ENCODE peak calls at places on chromosomes 11 and 22, in eight cellular contexts. Z is upper lobe of right lung, U is fibroblast of the aortic adventitia, Y is psoas muscle, H is colonic mucosa, A is BJ, S is RWPE2, E is endothelial cell. K is an unnamed sample.

GRCh38 chr11:44748606-44749005 is 21.8 kb downstream of the TSPAN18 start:
- DNase-seq in Z (no peak), U (no peak), S (no peak), H (no peak), Y (no peak), E (no peak), A (no peak), K (no peak)

GRCh38 chr22:30920407-30920806 is 48.2 kb downstream of the MORC2 start:
- DNase-seq in S (no peak), H (peak; percentile 84), E (peak; percentile 87), A (no peak), Y (peak; percentile 83), Z (peak; percentile 88), U (peak; percentile 66), K (peak; percentile 76)

GRCh38 chr22:28438183-28438778 is 241.4 kb downstream of the TTC28 start:
- DNase-seq in Y (no peak), A (no peak), Z (no peak), H (no peak), E (no peak), S (no peak), U (no peak), K (no peak)

GRCh38 chr11:91158901-91159537 is 936.2 kb upstream of the CHORDC1 start:
- DNase-seq in Z (no peak), S (no peak), A (no peak), Y (no peak), E (no peak), H (no peak), U (no peak), K (no peak)

GRCh38 chr11:84413547-84413946 is 1127.4 kb upstream of the CCDC90B start:
- DNase-seq in A (no peak), Z (no peak), U (no peak), S (no peak), Y (no peak), E (no peak), H (no peak), K (no peak)

GRCh38 chr11:30387891-30388861 is 65.3 kb downstream of the ARL14EP start:
- DNase-seq in Z (no peak), A (no peak), S (no peak), E (peak; percentile 16), U (no peak), H (no peak), Y (no peak), K (no peak)

GRCh38 chr11:107018274-107018901 is at the start of gene GUCY1A2:
- DNase-seq in A (no peak), Z (no peak), Y (peak; percentile 20), E (peak; percentile 26), U (no peak), S (peak; percentile 34), H (no peak), K (peak; percentile 28)

GRCh38 chr11:117256573-117256972 is 24.1 kb downstream of the RNF214 start:
- DNase-seq in H (no peak), E (no peak), A (no peak), Z (no peak), S (no peak), U (peak; percentile 36), Y (no peak), K (no peak)

GRCh38 chr22:29742319-29742718 is 22.5 kb downstream of the CABP7 start:
- DNase-seq in E (no peak), Z (no peak), H (no peak), S (no peak), A (no peak), Y (no peak), U (no peak), K (no peak)

GRCh38 chr11:75428301-75428724 is 4.7 kb downstream of the KLHL35 start:
- DNase-seq in Z (peak; percentile 95), S (peak; percentile 86), Y (peak; percentile 89), U (peak; percentile 81), A (no peak), H (peak; percentile 89), E (no peak), K (peak; percentile 93)

GRCh38 chr11:40302669-40303068 is 1156.8 kb downstream of the LRRC4C start:
- DNase-seq in H (no peak), A (no peak), Z (no peak), S (no peak), E (no peak), Y (no peak), U (peak; percentile 83), K (no peak)

GRCh38 chr11:44388828-44389645 is 79.1 kb upstream of the ALX4 start:
- DNase-seq in S (no peak), U (no peak), E (no peak), H (no peak), Y (no peak), A (no peak), Z (peak; percentile 18), K (no peak)

GRCh38 chr11:74443071-74443864 is 24.1 kb downstream of the KCNE3 start:
- DNase-seq in U (peak; percentile 10), A (no peak), H (peak; percentile 69), Z (no peak), E (no peak), Y (no peak), S (no peak), K (no peak)

DNA sequence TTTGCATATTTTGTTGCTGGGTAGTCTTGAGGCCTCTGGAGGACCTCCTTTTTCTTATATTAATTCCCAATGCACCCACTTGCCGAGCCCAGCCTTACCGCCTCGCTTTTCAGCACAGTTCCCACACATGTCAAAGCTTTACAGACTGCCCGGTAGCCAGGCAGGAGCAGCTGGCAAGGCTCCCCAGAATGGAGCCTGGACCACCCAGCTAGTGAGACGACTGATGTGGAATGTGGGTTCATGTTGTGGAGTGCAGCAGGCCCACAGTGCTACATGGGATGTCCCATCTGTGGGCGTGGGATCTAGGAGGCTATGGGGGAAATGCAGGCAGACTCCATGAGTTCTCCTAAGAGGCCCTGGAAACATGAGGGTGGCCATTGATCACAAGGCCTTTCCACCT is 99.4 kb upstream of the MTMR2 start:
- DNase-seq in H (no peak), S (no peak), Z (no peak), A (no peak), Y (no peak), E (no peak), U (no peak), K (no peak)
- TF ChIP-seq CTCF in H (no peak), S (no peak), Z (no peak), A (no peak), Y (no peak), E (no peak), U (no peak), K (no peak)

DNA sequence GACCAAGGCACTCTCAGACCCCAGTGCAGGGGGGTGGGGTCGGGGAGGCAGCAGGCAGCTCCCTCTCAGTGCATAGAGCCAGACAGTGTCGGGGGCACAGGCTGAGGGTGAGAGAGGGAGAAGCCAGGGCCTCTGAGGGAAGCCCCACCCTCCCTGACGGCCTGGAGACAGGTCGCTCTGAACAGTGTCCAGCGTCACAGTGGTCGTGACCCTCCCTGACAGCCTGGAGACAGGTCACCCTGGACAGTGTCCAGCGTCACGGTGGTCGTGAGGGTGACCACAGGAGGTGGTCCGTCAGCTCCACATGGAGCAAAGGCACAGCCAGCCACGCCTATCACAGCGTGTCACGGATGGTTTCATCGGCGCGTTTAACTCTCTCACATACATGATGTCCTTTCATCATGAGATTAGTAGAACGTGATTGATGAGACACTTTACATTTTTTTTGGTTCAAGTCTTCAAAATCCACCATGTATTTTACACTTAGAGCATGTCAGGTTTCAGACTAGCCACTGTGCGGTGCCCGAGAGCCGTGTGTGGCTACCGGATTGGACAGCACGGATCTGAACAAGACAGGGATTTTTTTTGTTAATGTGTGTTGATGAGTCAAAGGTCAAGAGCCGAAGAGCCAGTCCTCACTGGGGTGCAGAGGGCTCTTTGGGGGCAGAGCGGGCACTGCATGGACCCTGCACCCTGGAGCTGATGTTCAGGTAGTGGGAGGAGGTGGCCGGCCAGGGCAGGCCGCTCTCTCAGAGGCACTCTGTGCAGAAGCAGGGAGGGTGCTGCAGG is 23.9 kb upstream of the PANX2 start:
- DNase-seq in Y (peak; percentile 64), H (peak; percentile 64), A (no peak), Z (peak; percentile 77), S (no peak), E (no peak), U (peak; percentile 80), K (peak; percentile 59)
- TF ChIP-seq CTCF in Y (peak; percentile 59), H (peak; percentile 64), A (peak; percentile 84), Z (peak; percentile 74), S (peak; percentile 87), E (no peak), U (peak; percentile 99), K (peak; percentile 76)

DNA sequence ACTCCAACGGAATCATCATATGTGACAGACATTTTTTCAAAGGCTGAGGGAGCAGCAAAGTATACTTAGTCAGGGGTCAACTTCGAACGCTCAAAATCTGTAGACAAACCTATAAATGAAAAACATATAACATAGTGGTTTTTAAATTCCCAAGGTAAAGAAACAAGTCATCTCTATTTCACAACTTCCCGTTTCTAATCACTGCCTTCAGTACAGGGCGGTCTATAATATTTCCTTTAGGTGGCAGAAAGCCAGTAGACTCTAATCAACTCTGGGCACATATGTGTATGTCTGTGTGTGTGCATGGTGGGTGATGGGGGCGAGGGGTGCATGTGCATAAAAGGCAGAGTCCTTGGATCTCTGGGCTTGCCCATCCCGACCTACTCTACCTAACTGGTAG is 55.0 kb upstream of the ARFGAP3 start:
- DNase-seq in Y (no peak), A (no peak), U (no peak), H (no peak), Z (no peak), S (no peak), E (no peak), K (no peak)
- TF ChIP-seq CTCF in Y (no peak), A (no peak), U (no peak), H (no peak), Z (no peak), S (no peak), E (no peak), K (no peak)

DNA sequence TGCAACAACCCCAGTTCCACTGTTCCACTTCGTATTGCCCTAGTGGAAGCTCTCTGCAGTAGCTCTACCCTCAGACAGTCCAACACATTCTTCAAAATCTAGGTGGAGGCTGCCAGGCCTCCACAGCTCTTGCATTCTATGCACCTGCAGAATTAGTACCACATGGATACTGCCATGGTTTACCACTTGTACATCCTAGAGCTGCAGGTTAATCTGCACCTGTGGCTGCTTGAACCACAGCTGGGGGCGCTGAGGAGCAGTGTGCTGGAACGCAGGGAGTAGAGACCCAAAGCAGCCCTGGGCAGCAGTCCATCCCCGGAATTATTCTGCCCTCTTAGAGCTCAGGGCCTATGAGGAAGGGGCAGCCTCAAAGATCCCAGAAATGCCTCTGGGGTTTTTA is 4.3 kb upstream of the CTSC start:
- DNase-seq in H (no peak), A (no peak), Z (no peak), E (no peak), S (no peak), U (no peak), Y (no peak), K (no peak)
- TF ChIP-seq CTCF in H (no peak), A (no peak), Z (no peak), E (no peak), S (no peak), U (no peak), Y (no peak), K (no peak)

GRCh38 chr11:69444381-69445130 is 36.9 kb upstream of the LINC01488 start:
- DNase-seq in Y (peak; percentile 74), E (peak; percentile 30), S (no peak), Z (peak; percentile 91), H (peak; percentile 41), U (peak; percentile 95), A (peak; percentile 89), K (peak; percentile 56)
- TF ChIP-seq CTCF in Y (peak; percentile 31), E (peak; percentile 17), S (no peak), Z (peak; percentile 39), H (no peak), U (peak; percentile 38), A (peak; percentile 53), K (peak; percentile 14)

K was measured in heart right ventricle.